ENCODE peak calls at places on chromosomes 6 and 20, in four cellular contexts. C is kidney epithelial cell; A is activated T-helper 1 cell treated with anti-CD3 and anti-CD28 coated beads, Interleukin-12 subunit alpha, Interleukin-12 subunit beta, Interleukin-2, Interleukin-4 antibody, amounts not matched to agents 30 ng/mL and 10 ng/mL and 1 ng/mL, durations not matched to agents 14 hours and 24 hours and 36 hours; Z is SK-N-SH. R is an unnamed sample.
A peak's percentile ranks its signal among the peaks of the same experiment; 100 is the strongest.

GRCh38 chr20:61173966-61174725 is 77.9 kb upstream of the CDH4 start:
- DNase-seq in Z (no peak), C (peak; percentile 35), A (no peak), R (no peak)

GRCh38 chr6:76465410-76465809 is 392.9 kb upstream of the IMPG1 start:
- DNase-seq in Z (no peak), A (no peak), C (no peak), R (no peak)

GRCh38 chr6:148577687-148578488 is 168.9 kb upstream of the UST start:
- DNase-seq in Z (peak; percentile 39), C (no peak), A (no peak), R (peak; percentile 87)

GRCh38 chr6:2534406-2535139 is 216.1 kb downstream of the MYLK4 start:
- DNase-seq in C (no peak), A (no peak), Z (no peak), R (no peak)

GRCh38 chr6:5132741-5133140 is 47.6 kb downstream of the PPP1R3G start:
- DNase-seq in A (no peak), C (no peak), Z (no peak), R (peak; percentile 79)

GRCh38 chr6:137297887-137298286 is 78.7 kb upstream of the IFNGR1 start:
- DNase-seq in C (no peak), A (no peak), Z (no peak), R (no peak)

GRCh38 chr6:6736753-6737654 is 148.5 kb downstream of the LY86 start:
- DNase-seq in C (no peak), A (no peak), Z (peak; percentile 59), R (peak; percentile 89)

GRCh38 chr20:47296950-47297349 is 59.5 kb downstream of the ZMYND8 start:
- DNase-seq in Z (no peak), C (no peak), A (no peak), R (peak; percentile 49)

GRCh38 chr6:33028220-33028849 is 18.9 kb upstream of the HLA-DOA start:
- DNase-seq in C (no peak), Z (no peak), A (no peak), R (no peak)

GRCh38 chr6:28553986-28554881 is 28.6 kb downstream of the GPX5 start:
- DNase-seq in A (no peak), C (no peak), Z (no peak), R (no peak)

GRCh38 chr20:8646716-8647115 is 422.2 kb upstream of the PLCB4 start:
- DNase-seq in Z (no peak), A (no peak), C (peak; percentile 75), R (no peak)

GRCh38 chr6:41966961-41967311 is 25.3 kb upstream of the CCND3 start:
- DNase-seq in Z (no peak), C (peak; percentile 85), A (no peak), R (no peak)

GRCh38 chr6:151255811-151256210 is 16.0 kb downstream of the AKAP12 start:
- DNase-seq in A (no peak), C (no peak), Z (no peak), R (no peak)

GRCh38 chr6:83096791-83097190 is 29.3 kb downstream of the DOP1A start:
- DNase-seq in A (no peak), Z (no peak), C (peak; percentile 4), R (no peak)

GRCh38 chr6:167907837-167908681 is 81.3 kb downstream of the AFDN start:
- DNase-seq in Z (peak; percentile 28), C (no peak), A (no peak), R (no peak)

GRCh38 chr6:42564496-42564890 is 664 bp downstream of the UBR2 start:
- DNase-seq in Z (no peak), A (no peak), C (no peak), R (no peak)

GRCh38 chr6:76843376-76843775 is 619.9 kb downstream of the HTR1B start:
- DNase-seq in A (no peak), Z (no peak), C (no peak), R (no peak)

GRCh38 chr6:163648868-163649267 is 234.3 kb downstream of the QKI start:
- DNase-seq in Z (no peak), A (no peak), C (no peak), R (peak; percentile 62)

GRCh38 chr6:17966451-17966850 is 21.0 kb downstream of the KIF13A start:
- DNase-seq in Z (no peak), A (no peak), C (no peak), R (no peak)

GRCh38 chr6:116672306-116672705 is 3.7 kb upstream of the ZUP1 start:
- DNase-seq in A (no peak), Z (no peak), C (no peak), R (no peak)

GRCh38 chr20:3172933-3173581 is at the start of gene LZTS3:
- DNase-seq in Z (peak; percentile 94), A (peak; percentile 77), C (no peak), R (peak; percentile 86)

GRCh38 chr6:137277971-137278602 is 58.9 kb upstream of the IFNGR1 start:
- DNase-seq in Z (no peak), A (no peak), C (peak; percentile 88), R (no peak)

GRCh38 chr20:1860446-1860845 is 34.8 kb upstream of the SIRPA start:
- DNase-seq in Z (no peak), A (no peak), C (peak; percentile 44), R (no peak)

GRCh38 chr6:125174626-125175025 is 21.1 kb downstream of the TPD52L1 start:
- DNase-seq in A (no peak), Z (no peak), C (no peak), R (no peak)

GRCh38 chr6:105600342-105601293 is 197.7 kb upstream of the PREP start:
- DNase-seq in C (no peak), Z (no peak), A (no peak), R (no peak)

GRCh38 chr20:57123139-57123903 is 143.1 kb downstream of the BMP7 start:
- DNase-seq in A (no peak), Z (no peak), C (no peak), R (no peak)

GRCh38 chr6:43386492-43386891 is 17.0 kb upstream of the ZNF318 start:
- DNase-seq in C (no peak), Z (peak; percentile 52), A (no peak), R (no peak)

GRCh38 chr20:25579081-25579770 is 6.1 kb downstream of the NINL start:
- DNase-seq in A (no peak), C (no peak), Z (no peak), R (no peak)

GRCh38 chr20:59820204-59821041 is 113.0 kb downstream of the SYCP2 start:
- DNase-seq in Z (peak; percentile 24), C (no peak), A (no peak), R (peak; percentile 84)

GRCh38 chr20:57762531-57763234 is 52.9 kb upstream of the PMEPA1 start:
- DNase-seq in Z (no peak), A (no peak), C (no peak), R (no peak)

R was measured in left ventricle myocardium superior.